ENCODE peak calls at places on chromosomes 16 and 17, in nine cellular contexts. F, M, E, I, K, L, S, C and V are unnamed samples. For H3K27me3, the result is how much of the 10 kb centered on the place peaks cover.

GRCh38 chr17:44115585-44116415 is 7.6 kb downstream of the HDAC5 start:
- DNase-seq in M (peak), L (peak), K (peak), C (no peak), F (no peak), E (peak), I (peak), S (no peak), V (peak)

GRCh38 chr17:73879987-73880386 is 235.7 kb upstream of the SDK2 start:
- DNase-seq in K (no peak), C (no peak), E (no peak), M (peak), L (no peak), I (no peak), S (no peak), F (no peak), V (no peak)

GRCh38 chr16:12062343-12063003 is 85.9 kb downstream of the SNX29 start:
- DNase-seq in M (no peak), E (peak), F (peak), C (no peak), S (no peak), K (no peak), L (peak), I (peak), V (peak)

GRCh38 chr17:73371285-73371684 is 59.5 kb upstream of the CDC42EP4 start:
- DNase-seq in S (no peak), E (peak), L (no peak), I (peak), C (no peak), F (no peak), K (no peak), M (no peak), V (peak)

GRCh38 chr17:21345236-21345635 is 30.9 kb upstream of the KCNJ12 start:
- DNase-seq in E (peak), K (no peak), I (no peak), M (peak), S (no peak), C (no peak), F (no peak), L (no peak), V (no peak)

GRCh38 chr16:73781297-73781696 is 515.3 kb upstream of the PSMD7 start:
- DNase-seq in M (no peak), E (no peak), K (no peak), I (no peak), S (no peak), C (no peak), L (no peak), F (no peak), V (no peak)

GRCh38 chr16:67196881-67197280 is 2.0 kb upstream of the ELMO3 start:
- DNase-seq in C (no peak), I (no peak), F (no peak), E (no peak), S (no peak), L (no peak), K (no peak), M (no peak), V (no peak)

GRCh38 chr16:4767872-4768548 is 1.0 kb upstream of the ZNF500 start:
- DNase-seq in E (peak), S (no peak), K (peak), I (peak), F (peak), C (no peak), L (peak), M (no peak), V (peak)

GRCh38 chr16:57427824-57428223 is 19.4 kb downstream of the CIAPIN1 start:
- DNase-seq in K (no peak), L (no peak), M (no peak), F (no peak), S (no peak), E (no peak), C (no peak), I (peak), V (no peak)

GRCh38 chr17:29293890-29294579 is at the start of gene NUFIP2:
- DNase-seq in L (peak), K (peak), M (peak), I (peak), S (peak), F (peak), E (peak), C (peak), V (peak)

GRCh38 chr16:22648141-22648540 is 137.4 kb downstream of the NPIPB5 start:
- DNase-seq in K (no peak), C (no peak), F (no peak), M (no peak), I (no peak), S (no peak), L (no peak), E (no peak), V (no peak)

GRCh38 chr16:30428055-30428454 is 1.8 kb downstream of the DCTPP1 start:
- DNase-seq in M (no peak), F (no peak), S (no peak), C (no peak), E (no peak), I (no peak), L (no peak), K (no peak), V (no peak)

GRCh38 chr17:70687421-70687820 is 518.1 kb downstream of the KCNJ2 start:
- DNase-seq in K (no peak), E (no peak), S (no peak), I (no peak), L (no peak), C (no peak), M (no peak), F (no peak), V (no peak)

GRCh38 chr16:16797239-16797638 is 418.3 kb downstream of the NPIPA7 start:
- DNase-seq in C (no peak), M (no peak), S (no peak), F (no peak), L (no peak), I (no peak), E (no peak), K (peak), V (no peak)

GRCh38 chr17:74523308-74523707 is 8.0 kb downstream of the CD300LB start:
- DNase-seq in K (no peak), M (no peak), L (no peak), F (no peak), I (no peak), C (peak), E (no peak), S (no peak), V (no peak)

GRCh38 chr17:30476726-30477082 is 504 bp upstream of the GOSR1 start:
- DNase-seq in F (no peak), C (no peak), L (peak), I (peak), K (no peak), S (no peak), M (no peak), E (no peak), V (no peak)

GRCh38 chr16:85201566-85201965 is 89.3 kb upstream of the CIBAR2 start:
- DNase-seq in E (no peak), L (no peak), C (no peak), M (no peak), S (no peak), F (no peak), I (peak), K (no peak), V (no peak)

GRCh38 chr17:39668141-39668924 is at the start of gene PNMT:
- DNase-seq in M (peak), E (peak), I (peak), F (peak), C (no peak), S (peak), L (peak), K (peak), V (peak)

GRCh38 chr16:12468552-12468951 is 335.1 kb downstream of the CPPED1 start:
- DNase-seq in S (no peak), K (no peak), C (no peak), M (peak), I (no peak), L (no peak), E (no peak), F (no peak), V (no peak)

GRCh38 chr16:50318796-50319578 is 49.8 kb downstream of the BRD7 start:
- DNase-seq in E (no peak), L (no peak), I (no peak), F (no peak), M (no peak), C (no peak), S (no peak), K (no peak), V (no peak)

GRCh38 chr17:68248886-68249872 is 1.3 kb downstream of the AMZ2 start:
- DNase-seq in I (no peak), F (no peak), C (no peak), L (no peak), E (peak), M (no peak), S (peak), K (no peak), V (no peak)

GRCh38 chr17:44216674-44217073 is 2.8 kb downstream of the UBTF start:
- DNase-seq in M (no peak), F (no peak), S (no peak), I (no peak), L (no peak), C (no peak), K (no peak), E (no peak), V (no peak)

GRCh38 chr17:58271532-58271931 is 9.2 kb downstream of the MPO start:
- DNase-seq in L (no peak), S (no peak), I (no peak), C (no peak), M (no peak), F (peak), E (no peak), K (no peak), V (no peak)

GRCh38 chr16:49911430-49911829 is 55.5 kb upstream of the ZNF423 start:
- DNase-seq in E (no peak), M (no peak), C (no peak), K (no peak), I (no peak), S (no peak), L (no peak), F (no peak), V (no peak)

GRCh38 chr16:49181812-49182211 is 99.8 kb downstream of the CBLN1 start:
- DNase-seq in L (no peak), M (no peak), E (no peak), S (no peak), F (no peak), C (no peak), I (no peak), K (no peak), V (no peak)

GRCh38 chr16:52613508-52613907 is 66.6 kb upstream of the TOX3 start:
- DNase-seq in I (no peak), E (no peak), K (no peak), F (no peak), M (no peak), L (peak), S (no peak), C (no peak), V (no peak)

GRCh38 chr16:81863630-81864352 is 84.7 kb downstream of the PLCG2 start:
- DNase-seq in F (no peak), M (no peak), S (no peak), C (no peak), I (no peak), K (peak), E (no peak), L (no peak), V (no peak)

GRCh38 chr16:68332411-68333121 is 21.7 kb downstream of the PRMT7 start:
- DNase-seq in F (peak), I (peak), M (no peak), L (no peak), C (no peak), E (peak), S (no peak), K (peak), V (no peak)

GRCh38 chr17:75689441-75689873 is 22.3 kb downstream of the SAP30BP start:
- DNase-seq in I (no peak), M (no peak), L (no peak), K (peak), S (peak), F (no peak), C (no peak), E (no peak), V (no peak)

GRCh38 chr17:76531501-76532038 is 5.9 kb downstream of the CYGB start:
- DNase-seq in L (no peak), F (no peak), I (no peak), S (no peak), M (no peak), C (no peak), K (no peak), E (no peak), V (no peak)

GRCh38 chr17:260944-261343 is 79.5 kb upstream of the DOC2B start:
- DNase-seq in L (no peak), C (peak), E (no peak), S (no peak), I (no peak), F (no peak), K (no peak), M (no peak), V (no peak)

GRCh38 chr16:83682858-83683235 is 124.9 kb upstream of the HSBP1 start:
- DNase-seq in S (no peak), L (no peak), F (no peak), E (no peak), M (no peak), C (no peak), K (no peak), I (no peak), V (no peak)

GRCh38 chr16:77882359-77882758 is 94.0 kb downstream of the VAT1L start:
- DNase-seq in S (no peak), L (no peak), M (no peak), I (peak), C (no peak), E (no peak), K (no peak), F (no peak), V (no peak)
- H3K27me3 ChIP-seq in S (under half), L (under half), M (under half), I (under half), C (under half), E (under half), K (under half), F (under half), V (under half)

DNA sequence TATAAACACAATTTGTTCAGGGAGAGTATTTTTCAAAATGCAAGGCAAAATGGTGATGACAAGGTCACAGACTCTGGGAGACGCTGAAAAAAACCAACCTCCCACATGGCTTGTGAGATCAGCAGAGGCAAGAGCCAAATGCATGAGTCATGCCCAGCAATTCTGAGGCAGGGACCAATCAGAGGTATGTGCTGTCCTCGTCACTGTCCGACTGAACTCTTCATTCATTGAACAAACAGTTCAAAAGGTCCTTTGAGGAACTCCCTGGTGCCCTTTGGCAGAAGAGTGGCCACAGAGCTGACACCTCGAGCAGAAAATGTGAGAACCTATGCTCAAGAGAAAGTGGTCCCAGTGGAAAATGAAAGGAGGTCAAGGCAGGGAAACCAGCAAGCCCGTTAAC is 51.0 kb downstream of the CDH11 start:
- DNase-seq in I (peak), E (peak), M (peak), F (peak), L (peak), S (no peak), K (no peak), C (peak), V (peak)
- H3K4me3 ChIP-seq in I (no peak), E (peak), M (no peak), F (peak), L (no peak), S (no peak), K (no peak), C (no peak), V (peak)

GRCh38 chr16:2856061-2856670 is 1.8 kb downstream of the PRSS22 start:
- DNase-seq in E (no peak), S (no peak), M (peak), F (no peak), L (no peak), C (no peak), K (no peak), I (no peak), V (no peak)
- H3K27me3 ChIP-seq in E (under half), S (under half), M (under half), F (half or more), L (under half), C (under half), K (half or more), I (under half), V (under half)

DNA sequence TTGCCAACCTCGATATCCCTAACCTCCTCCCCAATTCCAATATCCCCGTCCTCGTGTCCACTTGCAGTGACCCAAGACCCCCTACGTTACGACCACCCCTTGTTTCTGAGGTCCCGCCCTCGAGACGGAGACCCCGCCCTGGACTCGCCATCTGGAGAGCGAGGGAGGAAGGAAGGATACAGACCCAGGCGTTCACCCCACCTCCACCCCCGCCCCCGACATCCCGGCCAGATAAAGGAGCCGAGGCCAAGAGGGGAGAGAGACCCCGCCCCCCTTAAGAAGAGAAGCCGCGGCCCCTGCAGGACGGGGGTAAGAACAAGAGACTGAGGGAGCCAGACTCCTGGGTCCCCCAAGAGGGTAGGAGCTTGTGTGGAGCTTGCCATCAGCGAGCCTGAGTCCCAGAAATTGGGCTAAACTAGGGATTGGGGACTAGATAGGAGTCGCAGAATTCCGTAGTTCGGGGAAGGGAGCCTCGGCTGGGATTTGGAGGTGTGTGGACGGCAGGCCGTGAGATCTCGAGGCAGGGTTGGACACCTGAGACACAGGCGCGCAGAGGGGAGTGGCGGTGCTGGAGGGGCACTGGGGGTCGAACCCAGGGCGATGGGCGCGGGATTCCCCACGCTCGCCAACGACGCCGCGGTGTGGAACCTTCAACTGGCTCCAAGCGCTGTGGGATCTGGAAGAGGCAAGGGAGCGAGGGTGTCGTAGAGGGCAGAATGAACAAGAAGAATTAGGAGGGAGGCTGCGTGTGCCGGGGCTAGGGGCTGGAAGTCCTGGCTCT is at the start of gene BCL6B:
- DNase-seq in S (no peak), C (no peak), L (no peak), E (no peak), F (no peak), I (no peak), K (no peak), M (no peak), V (no peak)
- H3K4me3 ChIP-seq in S (peak), C (peak), L (peak), E (peak), F (no peak), I (peak), K (peak), M (no peak), V (peak)

DNA sequence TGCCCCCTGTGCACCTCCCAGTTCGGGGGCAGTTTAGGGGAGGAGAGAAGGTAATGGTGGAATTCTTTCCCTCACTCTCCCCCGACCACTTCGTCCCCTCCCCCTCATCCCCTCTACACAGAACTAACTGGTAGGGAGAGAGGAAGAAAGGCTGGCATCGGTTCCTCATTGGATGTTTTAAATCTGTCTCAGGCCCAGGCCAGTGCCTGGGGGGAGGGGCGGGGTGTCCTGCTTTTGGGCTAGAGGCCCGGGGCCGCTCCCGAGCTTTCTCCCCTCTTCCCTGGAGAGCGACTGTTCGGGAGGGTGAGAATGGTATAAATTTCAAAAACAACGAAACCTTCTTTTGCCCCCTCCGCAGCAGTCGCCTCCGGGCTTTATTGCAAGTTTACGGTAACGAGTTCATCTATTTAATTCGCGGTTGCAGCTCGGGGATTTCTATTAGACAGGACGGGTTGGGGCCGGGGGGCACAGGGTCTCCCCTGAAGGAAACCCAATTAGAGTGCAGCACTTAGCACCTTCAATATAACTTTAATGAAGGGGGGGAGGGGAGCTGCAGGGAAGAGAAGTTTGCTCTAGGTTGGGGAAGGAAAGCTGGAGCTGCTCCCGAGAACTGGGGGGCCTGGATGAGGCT is at the start of gene PRAC2:
- DNase-seq in K (no peak), I (no peak), C (no peak), E (no peak), M (no peak), F (no peak), L (no peak), S (no peak), V (peak)
- H3K27me3 ChIP-seq in K (half or more), I (half or more), C (under half), E (half or more), M (half or more), F (half or more), L (under half), S (half or more), V (under half)

DNA sequence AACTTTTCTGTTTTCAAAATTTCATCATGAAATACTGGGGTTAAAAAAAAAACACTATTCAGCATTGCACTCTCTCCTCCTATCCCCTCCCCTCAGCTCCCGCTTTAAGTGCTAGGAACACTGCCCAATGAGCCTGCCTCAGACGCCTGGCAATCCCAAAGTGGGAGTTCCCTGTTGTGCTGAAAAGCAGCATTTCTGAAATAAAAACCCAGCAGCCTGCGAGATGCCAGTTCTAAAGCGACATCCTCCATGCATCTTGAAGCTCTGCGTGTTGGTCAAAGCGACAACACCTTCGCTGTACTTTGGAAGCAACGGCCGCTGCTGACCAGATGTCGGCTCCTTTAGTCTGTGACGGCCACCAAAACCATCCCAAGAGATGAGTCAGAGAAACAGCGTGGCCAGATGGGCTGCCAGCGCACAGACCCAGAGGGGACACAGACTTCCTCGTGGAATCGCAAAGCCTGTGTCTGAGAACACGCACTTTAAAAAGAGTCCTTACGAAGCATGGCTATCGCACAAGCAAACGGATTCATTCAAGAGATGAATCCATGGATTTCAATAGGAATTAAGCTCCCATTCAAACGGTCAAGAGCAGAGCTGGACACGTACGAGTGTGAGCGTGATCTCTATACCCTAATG is 32.8 kb downstream of the FBXO31 start:
- DNase-seq in M (peak), L (peak), C (no peak), E (peak), F (no peak), S (no peak), I (peak), K (no peak), V (no peak)
- H3K4me3 ChIP-seq in M (peak), L (no peak), C (no peak), E (peak), F (no peak), S (no peak), I (no peak), K (no peak), V (no peak)

GRCh38 chr17:45782889-45783592 is 1.1 kb upstream of the CRHR1 start:
- DNase-seq in F (no peak), S (no peak), M (peak), L (peak), E (peak), C (no peak), K (no peak), I (no peak), V (peak)
- H3K27me3 ChIP-seq in F (half or more), S (under half), M (half or more), L (under half), E (half or more), C (under half), K (half or more), I (half or more), V (half or more)

DNA sequence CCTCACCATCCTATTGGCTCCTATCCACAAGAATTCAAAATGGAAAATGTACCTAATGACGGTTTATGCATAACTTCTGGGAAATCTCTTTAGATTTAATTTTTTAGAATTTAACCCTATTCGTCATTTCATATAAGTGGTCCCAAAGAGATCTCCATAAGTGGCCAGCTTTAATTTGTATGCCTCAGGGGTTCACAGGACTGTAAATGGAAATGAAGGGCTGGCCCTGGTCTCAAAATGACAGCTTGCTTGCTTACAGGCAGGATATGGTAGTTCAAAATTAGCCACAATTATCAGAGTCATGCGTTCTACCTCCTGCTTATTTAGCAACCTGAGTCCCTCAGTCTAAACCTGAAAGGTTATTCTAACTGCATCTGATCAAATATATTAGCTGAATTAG is 6.6 kb upstream of the NACA2 start:
- DNase-seq in I (no peak), S (no peak), C (no peak), M (no peak), K (no peak), F (no peak), L (no peak), E (no peak), V (no peak)
- H3K4me3 ChIP-seq in I (no peak), S (no peak), C (no peak), M (no peak), K (no peak), F (no peak), L (no peak), E (no peak), V (no peak)